ENCODE peak calls at places on chromosomes 5 and 9, in six cellular contexts. One of them, this sample, is unnamed.

GRCh38 chr9:119917175-119917574 is 547.9 kb upstream of the BRINP1 start:
- DNase-seq in IMR-90: no peak
- DNase-seq in H9: no peak
- DNase-seq in mesendoderm: no peak
- DNase-seq in mesenchymal stem cell: no peak
- DNase-seq in H1: no peak
- DNase-seq in this sample: no peak

GRCh38 chr5:154095819-154096380 is 57.1 kb downstream of the MFAP3 start:
- DNase-seq in IMR-90: no peak
- DNase-seq in H9: no peak
- DNase-seq in mesendoderm: no peak
- DNase-seq in mesenchymal stem cell: no peak
- DNase-seq in H1: no peak
- DNase-seq in this sample: no peak

GRCh38 chr5:126975791-126976190 is 54.6 kb downstream of the MARCHF3 start:
- DNase-seq in IMR-90: no peak
- DNase-seq in H9: no peak
- DNase-seq in mesendoderm: no peak
- DNase-seq in mesenchymal stem cell: no peak
- DNase-seq in H1: no peak
- DNase-seq in this sample: no peak

GRCh38 chr5:95841914-95842812 is 19.6 kb upstream of the GLRX start:
- DNase-seq in IMR-90: peak; percentile 71
- DNase-seq in H9: no peak
- DNase-seq in mesendoderm: no peak
- DNase-seq in mesenchymal stem cell: peak; percentile 92
- DNase-seq in H1: no peak
- DNase-seq in this sample: no peak

GRCh38 chr5:135456238-135457099 is 4.3 kb upstream of the TIFAB start:
- DNase-seq in IMR-90: peak; percentile 88
- DNase-seq in H9: no peak
- DNase-seq in mesendoderm: no peak
- DNase-seq in mesenchymal stem cell: peak; percentile 59
- DNase-seq in H1: no peak
- DNase-seq in this sample: no peak

GRCh38 chr5:79200573-79201183 is 35.3 kb upstream of the JMY start:
- DNase-seq in IMR-90: peak; percentile 18
- DNase-seq in H9: no peak
- DNase-seq in mesendoderm: no peak
- DNase-seq in mesenchymal stem cell: peak; percentile 16
- DNase-seq in H1: no peak
- DNase-seq in this sample: no peak

GRCh38 chr5:34684281-34684979 is 28.3 kb downstream of the RAI14 start:
- DNase-seq in IMR-90: peak; percentile 59
- DNase-seq in H9: no peak
- DNase-seq in mesendoderm: peak; percentile 94
- DNase-seq in mesenchymal stem cell: peak; percentile 79
- DNase-seq in H1: no peak
- DNase-seq in this sample: peak; percentile 80

GRCh38 chr9:106019702-106020101 is 325.4 kb downstream of the TMEM38B start:
- DNase-seq in IMR-90: no peak
- DNase-seq in H9: peak; percentile 54
- DNase-seq in mesendoderm: no peak
- DNase-seq in mesenchymal stem cell: no peak
- DNase-seq in H1: peak; percentile 15
- DNase-seq in this sample: peak; percentile 14

GRCh38 chr9:105290401-105290800 is 46.0 kb downstream of the SLC44A1 start:
- DNase-seq in IMR-90: peak; percentile 55
- DNase-seq in H9: no peak
- DNase-seq in mesendoderm: no peak
- DNase-seq in mesenchymal stem cell: peak; percentile 44
- DNase-seq in H1: no peak
- DNase-seq in this sample: no peak

GRCh38 chr9:91047529-91047928 is 245.9 kb downstream of the SYK start:
- DNase-seq in IMR-90: no peak
- DNase-seq in H9: no peak
- DNase-seq in mesendoderm: no peak
- DNase-seq in mesenchymal stem cell: no peak
- DNase-seq in H1: no peak
- DNase-seq in this sample: no peak

DNA sequence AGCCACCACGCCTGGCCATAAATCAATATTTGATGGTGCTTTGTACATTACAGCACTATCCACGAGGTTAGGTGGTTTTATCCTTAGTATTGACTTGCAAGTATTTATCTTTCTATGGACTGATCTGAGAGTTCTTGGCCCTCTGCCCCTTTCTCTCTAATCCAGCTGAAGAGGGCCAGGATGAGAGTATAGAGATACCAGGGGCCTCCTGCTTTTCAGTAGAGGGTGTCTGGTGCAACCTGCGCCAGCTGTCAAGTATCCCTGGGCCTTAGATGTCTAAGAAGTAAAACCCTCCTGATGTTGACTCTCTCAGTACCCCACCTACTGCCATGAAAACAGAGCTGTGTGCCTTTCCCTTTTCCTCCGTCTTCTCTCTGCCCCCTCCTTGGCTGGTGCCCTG is 153.4 kb downstream of the SLIT3 start:
- DNase-seq in IMR-90: no peak
- DNase-seq in H9: no peak
- DNase-seq in mesendoderm: no peak
- DNase-seq in mesenchymal stem cell: no peak
- DNase-seq in H1: no peak
- DNase-seq in this sample: no peak
- H4K8ac ChIP-seq in IMR-90: no peak overlapping the region
- H4K8ac ChIP-seq in H9: no peak overlapping the region
- H4K8ac ChIP-seq in mesendoderm: no peak overlapping the region
- H4K8ac ChIP-seq in mesenchymal stem cell: no peak overlapping the region
- H4K8ac ChIP-seq in H1: no peak overlapping the region
- H4K8ac ChIP-seq in this sample: no peak overlapping the region

DNA sequence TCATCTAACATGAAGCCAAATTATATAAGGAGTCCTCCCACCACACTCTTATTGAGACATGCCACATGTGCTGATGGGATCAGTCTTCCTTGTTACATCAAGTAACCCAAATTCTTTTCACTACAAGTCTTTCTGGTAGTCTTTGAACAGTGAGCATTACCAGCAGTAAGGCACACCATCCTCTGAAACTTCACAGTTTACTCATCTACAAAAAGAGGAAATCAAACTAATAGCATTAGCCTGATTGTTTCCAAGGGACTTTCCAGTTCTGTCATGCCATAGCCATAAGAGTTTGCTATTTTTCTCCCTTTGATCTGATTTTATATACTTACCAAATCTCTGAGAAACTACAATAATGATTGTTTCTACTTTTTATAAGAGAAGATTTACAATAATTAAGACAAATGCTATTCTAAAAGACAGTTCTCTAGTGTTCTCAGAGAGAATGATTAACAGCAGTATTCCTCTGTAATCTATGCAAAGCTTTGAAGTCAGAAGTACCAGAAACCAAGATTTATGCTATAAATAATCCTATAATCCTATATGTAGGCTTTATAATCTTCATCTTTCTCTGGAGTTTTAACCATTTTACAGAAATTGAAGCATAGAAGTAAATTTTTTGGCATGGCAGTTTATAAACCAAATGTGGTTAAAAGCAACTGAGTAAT is 166.2 kb upstream of the ACO1 start:
- DNase-seq in IMR-90: no peak
- DNase-seq in H9: no peak
- DNase-seq in mesendoderm: no peak
- DNase-seq in mesenchymal stem cell: no peak
- DNase-seq in H1: no peak
- DNase-seq in this sample: no peak
- H2BK15ac ChIP-seq in IMR-90: no peak overlapping the region
- H2BK15ac ChIP-seq in H9: no peak overlapping the region
- H2BK15ac ChIP-seq in mesendoderm: no peak overlapping the region
- H2BK15ac ChIP-seq in mesenchymal stem cell: no peak overlapping the region
- H2BK15ac ChIP-seq in H1: no peak overlapping the region
- H2BK15ac ChIP-seq in this sample: no peak overlapping the region

DNA sequence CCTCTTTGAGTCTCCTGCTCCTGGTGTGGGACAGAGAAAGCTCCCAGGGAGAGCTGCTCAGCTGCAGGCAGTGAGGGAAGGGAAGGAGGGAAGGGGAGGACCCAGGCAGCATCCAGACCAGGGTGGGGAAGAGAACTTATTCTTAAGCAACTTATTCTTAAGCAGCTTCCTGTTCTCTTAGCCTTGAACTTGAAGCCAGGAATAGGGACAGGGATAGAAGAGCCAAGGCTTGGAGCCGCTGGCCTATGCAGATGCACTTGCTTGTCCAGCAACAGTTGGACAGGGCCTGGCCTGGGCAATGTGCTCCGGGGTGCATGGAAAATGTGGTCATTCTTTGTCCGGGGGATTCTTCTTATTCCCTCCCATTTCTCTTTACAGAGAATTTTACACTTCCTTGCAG is 31.4 kb upstream of the SPTLC1 start:
- DNase-seq in IMR-90: peak; percentile 31
- DNase-seq in H9: no peak
- DNase-seq in mesendoderm: no peak
- DNase-seq in mesenchymal stem cell: peak; percentile 72
- DNase-seq in H1: no peak
- DNase-seq in this sample: no peak
- H4K8ac ChIP-seq in IMR-90: peak overlapping the region; percentile 97
- H4K8ac ChIP-seq in H9: no peak overlapping the region
- H4K8ac ChIP-seq in mesendoderm: no peak overlapping the region
- H4K8ac ChIP-seq in mesenchymal stem cell: peak overlapping the region; percentile 21
- H4K8ac ChIP-seq in H1: no peak overlapping the region
- H4K8ac ChIP-seq in this sample: no peak overlapping the region

DNA sequence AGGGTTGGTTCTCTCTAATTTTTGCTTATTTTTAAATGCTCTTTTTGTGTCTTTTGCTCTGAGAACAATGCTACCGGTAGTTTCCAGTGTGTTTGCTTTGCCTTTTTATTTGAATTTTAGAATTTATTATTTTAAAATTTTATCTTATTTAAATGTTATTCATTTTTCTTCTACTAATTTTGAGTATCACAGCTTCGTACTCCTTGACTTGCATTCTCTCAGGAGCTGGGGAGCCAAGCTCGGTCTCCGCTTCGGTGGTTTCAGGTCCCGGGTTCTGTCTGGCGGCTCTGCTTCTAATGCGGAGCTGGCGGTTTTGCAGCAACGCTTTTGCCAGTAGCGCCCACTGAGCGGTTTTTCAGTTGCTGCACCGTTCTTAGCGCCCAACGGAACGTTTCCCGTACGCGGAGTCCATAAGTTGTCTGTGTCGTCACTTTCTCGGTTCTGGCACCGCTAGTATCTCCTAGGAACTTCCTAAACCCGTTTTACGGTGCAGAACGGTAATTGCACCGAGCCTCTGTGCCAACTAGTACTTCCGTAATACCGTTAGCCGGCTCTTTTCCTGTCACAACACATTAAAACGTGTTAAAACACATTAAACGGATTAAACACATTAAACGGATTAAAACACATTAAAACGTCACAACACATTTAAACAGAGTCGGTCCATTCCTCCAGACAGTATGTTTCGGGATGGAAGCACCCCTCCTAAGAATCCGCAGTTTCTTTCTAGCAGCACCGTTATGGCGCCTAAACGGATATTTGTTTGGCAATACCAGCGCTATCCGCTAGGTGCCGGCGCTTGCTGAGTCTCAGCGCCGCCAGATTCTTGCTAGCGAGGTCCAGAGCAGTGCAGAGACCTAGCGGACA is 45.6 kb downstream of the ANXA2R start:
- DNase-seq in IMR-90: peak; percentile 93
- DNase-seq in H9: peak; percentile 88
- DNase-seq in mesendoderm: peak; percentile 92
- DNase-seq in mesenchymal stem cell: peak; percentile 81
- DNase-seq in H1: no peak
- DNase-seq in this sample: peak; percentile 81
- H2BK15ac ChIP-seq in IMR-90: peak overlapping the region; percentile 99
- H2BK15ac ChIP-seq in H9: no peak overlapping the region
- H2BK15ac ChIP-seq in mesendoderm: no peak overlapping the region
- H2BK15ac ChIP-seq in mesenchymal stem cell: peak overlapping the region; percentile 60
- H2BK15ac ChIP-seq in H1: no peak overlapping the region
- H2BK15ac ChIP-seq in this sample: no peak overlapping the region

GRCh38 chr9:2620876-2621677 is 510 bp upstream of the VLDLR start:
- DNase-seq in IMR-90: peak; percentile 87
- DNase-seq in H9: peak; percentile 90
- DNase-seq in mesendoderm: peak; percentile 96
- DNase-seq in mesenchymal stem cell: peak; percentile 77
- DNase-seq in H1: no peak
- DNase-seq in this sample: peak; percentile 59

GRCh38 chr9:2623866-2624682 is 2.5 kb downstream of the VLDLR start:
- DNase-seq in IMR-90: no peak
- DNase-seq in H9: no peak
- DNase-seq in mesendoderm: peak; percentile 59
- DNase-seq in mesenchymal stem cell: no peak
- DNase-seq in H1: no peak
- DNase-seq in this sample: no peak

GRCh38 chr9:2622361-2623045 is 916 bp downstream of the VLDLR start:
- DNase-seq in IMR-90: peak; percentile 17
- DNase-seq in H9: peak; percentile 39
- DNase-seq in mesendoderm: peak; percentile 35
- DNase-seq in mesenchymal stem cell: peak; percentile 33
- DNase-seq in H1: no peak
- DNase-seq in this sample: peak; percentile 29

GRCh38 chr9:2623046-2623865 is 1.7 kb downstream of the VLDLR start:
- DNase-seq in IMR-90: peak; percentile 59
- DNase-seq in H9: peak; percentile 78
- DNase-seq in mesendoderm: peak; percentile 82
- DNase-seq in mesenchymal stem cell: peak; percentile 43
- DNase-seq in H1: no peak
- DNase-seq in this sample: peak; percentile 42

GRCh38 chr9:2621678-2622360 is at the start of gene VLDLR:
- DNase-seq in IMR-90: peak; percentile 17
- DNase-seq in H9: peak; percentile 70
- DNase-seq in mesendoderm: peak; percentile 76
- DNase-seq in mesenchymal stem cell: peak; percentile 20
- DNase-seq in H1: no peak
- DNase-seq in this sample: peak; percentile 56
- H4K8ac ChIP-seq in IMR-90: peak within 1 kb of the TSS; percentile 82
- H4K8ac ChIP-seq in H9: no peak within 1 kb of the TSS
- H4K8ac ChIP-seq in mesendoderm: no peak within 1 kb of the TSS
- H4K8ac ChIP-seq in mesenchymal stem cell: peak within 1 kb of the TSS; percentile 32
- H4K8ac ChIP-seq in H1: peak within 1 kb of the TSS; percentile 93
- H4K8ac ChIP-seq in this sample: no peak within 1 kb of the TSS

DNA sequence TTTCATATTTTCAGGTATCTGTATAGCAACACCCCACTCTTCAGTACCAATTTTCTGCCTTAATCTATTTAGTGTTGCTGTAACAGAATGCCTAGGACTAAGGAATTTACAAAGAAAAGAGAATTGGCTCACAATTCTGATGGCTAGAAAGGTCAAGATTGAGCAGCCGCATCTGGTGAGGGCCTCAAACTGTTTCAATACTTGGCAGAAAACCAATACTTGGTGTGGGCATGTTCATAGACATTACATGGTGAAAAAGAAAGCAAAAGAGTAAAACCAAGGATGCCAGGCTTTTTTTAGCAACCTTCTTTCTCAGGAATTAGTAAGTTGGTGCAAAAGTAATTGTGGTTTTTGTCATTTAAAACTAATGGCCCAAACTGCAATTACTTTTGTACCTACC is 1041.1 kb upstream of the CDH6 start:
- DNase-seq in IMR-90: no peak
- DNase-seq in H9: no peak
- DNase-seq in mesendoderm: no peak
- DNase-seq in mesenchymal stem cell: no peak
- DNase-seq in H1: no peak
- DNase-seq in this sample: no peak
- H2BK15ac ChIP-seq in IMR-90: no peak overlapping the region
- H2BK15ac ChIP-seq in H9: no peak overlapping the region
- H2BK15ac ChIP-seq in mesendoderm: no peak overlapping the region
- H2BK15ac ChIP-seq in mesenchymal stem cell: no peak overlapping the region
- H2BK15ac ChIP-seq in H1: no peak overlapping the region
- H2BK15ac ChIP-seq in this sample: no peak overlapping the region

This sample was measured in neuronal stem cell.